ENCODE peak calls at places on chromosomes 7 and 10, in four cellular contexts. W is Kasumi-1, U is GF-D8, V is iris pigment epithelial cell. D is an unnamed sample.

GRCh38 chr10:132944510-132944909 is 2.1 kb upstream of the CFAP46 start:
- DNase-seq in V (no peak), U (no peak), W (no peak), D (no peak)

GRCh38 chr10:2700626-2701305 is 366.6 kb upstream of the PFKP start:
- DNase-seq in V (no peak), U (no peak), W (no peak), D (no peak)

GRCh38 chr10:68666280-68666760 is 54.7 kb upstream of the CCAR1 start:
- DNase-seq in V (peak; percentile 93), W (no peak), U (no peak), D (no peak)

GRCh38 chr7:75931676-75932075 is 16.7 kb downstream of the POR start:
- DNase-seq in V (no peak), W (no peak), U (no peak), D (no peak)

GRCh38 chr7:97024209-97025129 is at the start of gene DLX5:
- DNase-seq in U (no peak), V (no peak), W (no peak), D (no peak)

GRCh38 chr10:103197177-103197576 is 4.1 kb upstream of the NT5C2 start:
- DNase-seq in W (peak; percentile 84), V (peak; percentile 86), U (peak; percentile 83), D (peak; percentile 95)

GRCh38 chr7:34299066-34299465 is 359.0 kb upstream of the NPSR1 start:
- DNase-seq in W (no peak), V (no peak), U (no peak), D (no peak)

GRCh38 chr10:95578619-95579018 is 17.4 kb upstream of the SORBS1 start:
- DNase-seq in W (no peak), V (no peak), U (no peak), D (no peak)

GRCh38 chr7:85065306-85065705 is 121.5 kb downstream of the SEMA3D start:
- DNase-seq in W (no peak), U (no peak), V (peak; percentile 10), D (no peak)

GRCh38 chr7:22860784-22861482 is 38.3 kb upstream of the TOMM7 start:
- DNase-seq in W (peak; percentile 79), V (no peak), U (no peak), D (peak; percentile 34)

GRCh38 chr10:123995461-123996131 is 97.8 kb downstream of the CHST15 start:
- DNase-seq in U (no peak), W (peak; percentile 38), V (peak; percentile 79), D (peak; percentile 9)

GRCh38 chr7:150451097-150451793 is 815 bp downstream of the GIMAP8 start:
- DNase-seq in W (peak; percentile 66), V (no peak), U (no peak), D (no peak)

GRCh38 chr7:134836447-134836846 is 57.0 kb downstream of the CALD1 start:
- DNase-seq in U (no peak), V (peak; percentile 60), W (no peak), D (no peak)

GRCh38 chr7:1817061-1817712 is 147.1 kb downstream of the ELFN1 start:
- DNase-seq in W (no peak), U (no peak), V (no peak), D (no peak)

GRCh38 chr10:132460691-132461090 is 63.7 kb downstream of the PWWP2B start:
- DNase-seq in V (no peak), W (no peak), U (no peak), D (no peak)

GRCh38 chr10:44384601-44385422 is at the start of gene CXCL12:
- DNase-seq in V (peak; percentile 36), U (no peak), W (no peak), D (no peak)

GRCh38 chr10:49512121-49512809 is 26.7 kb downstream of the ERCC6 start:
- DNase-seq in U (peak; percentile 4), W (peak; percentile 92), V (peak; percentile 32), D (peak; percentile 38)

GRCh38 chr7:28168393-28169158 is 12.0 kb downstream of the JAZF1 start:
- DNase-seq in U (no peak), W (no peak), V (no peak), D (no peak)

GRCh38 chr7:50266893-50267386 is 37.6 kb upstream of the IKZF1 start:
- DNase-seq in W (peak; percentile 92), V (no peak), U (peak; percentile 87), D (peak; percentile 71)

GRCh38 chr7:38704751-38705150 is 73.6 kb upstream of the AMPH start:
- DNase-seq in V (peak; percentile 9), W (no peak), U (no peak), D (no peak)

GRCh38 chr7:149866817-149867447 is 6.8 kb upstream of the ATP6V0E2 start:
- DNase-seq in V (peak; percentile 68), W (peak; percentile 82), U (no peak), D (no peak)